ENCODE peak calls at places on chromosomes 11 and 22, in eight cellular contexts. B is ovary; F is astrocyte of the cerebellum; J is fibroblast of pulmonary artery; K is CD8-positive, alpha-beta T cell; H is choroid plexus epithelial cell; Z is endothelial cell; Q is AG10803. Y is an unnamed sample.

GRCh38 chr11:122893131-122893530 is 10.6 kb downstream of the JHY start:
- DNase-seq in B (no peak), F (no peak), J (no peak), K (no peak), H (no peak), Z (no peak), Q (peak; percentile 9), Y (no peak)

GRCh38 chr11:64034411-64034811 is 1.3 kb upstream of the FLRT1 start:
- DNase-seq in B (no peak), F (no peak), J (no peak), K (no peak), H (no peak), Z (no peak), Q (no peak), Y (no peak)

GRCh38 chr22:42073568-42074152 is 388 bp upstream of the PHETA2 start:
- DNase-seq in B (peak; percentile 29), F (no peak), J (no peak), K (no peak), H (no peak), Z (no peak), Q (no peak), Y (no peak)

GRCh38 chr22:41524809-41525449 is 19.3 kb downstream of the POLR3H start:
- DNase-seq in B (no peak), F (no peak), J (no peak), K (peak; percentile 68), H (peak; percentile 57), Z (no peak), Q (no peak), Y (no peak)

GRCh38 chr22:45638834-45639746 is 32.5 kb upstream of the ATXN10 start:
- DNase-seq in B (peak; percentile 40), F (no peak), J (peak; percentile 66), K (no peak), H (peak; percentile 62), Z (no peak), Q (peak; percentile 54), Y (no peak)

GRCh38 chr11:68006606-68007166 is 2.8 kb upstream of the UNC93B1 start:
- DNase-seq in B (no peak), F (no peak), J (no peak), K (no peak), H (no peak), Z (no peak), Q (no peak), Y (no peak)

GRCh38 chr11:14229472-14229871 is 129.5 kb downstream of the RRAS2 start:
- DNase-seq in B (no peak), F (no peak), J (no peak), K (no peak), H (no peak), Z (no peak), Q (no peak), Y (no peak)

GRCh38 chr11:68598816-68599653 is 85.3 kb upstream of the GAL start:
- DNase-seq in B (no peak), F (peak; percentile 44), J (no peak), K (no peak), H (peak; percentile 25), Z (no peak), Q (peak; percentile 66), Y (no peak)

GRCh38 chr22:24005201-24005600 is at the start of gene GSTT4:
- DNase-seq in B (no peak), F (no peak), J (peak; percentile 59), K (no peak), H (peak; percentile 27), Z (no peak), Q (no peak), Y (no peak)

GRCh38 chr11:119626197-119626909 is 102.6 kb downstream of the NECTIN1 start:
- DNase-seq in B (no peak), F (no peak), J (no peak), K (no peak), H (no peak), Z (no peak), Q (no peak), Y (no peak)

GRCh38 chr11:130213979-130214281 is 54.3 kb downstream of the ST14 start:
- DNase-seq in B (no peak), F (no peak), J (no peak), K (no peak), H (no peak), Z (no peak), Q (no peak), Y (no peak)

GRCh38 chr11:44116433-44116832 is 21.0 kb downstream of the EXT2 start:
- DNase-seq in B (no peak), F (no peak), J (no peak), K (no peak), H (no peak), Z (no peak), Q (no peak), Y (no peak)

GRCh38 chr11:44128729-44129128 is 33.3 kb downstream of the EXT2 start:
- DNase-seq in B (no peak), F (no peak), J (no peak), K (no peak), H (no peak), Z (no peak), Q (no peak), Y (no peak)

GRCh38 chr22:24565077-24565476 is 9.3 kb downstream of the SNRPD3 start:
- DNase-seq in B (no peak), F (no peak), J (no peak), K (no peak), H (no peak), Z (no peak), Q (no peak), Y (no peak)

GRCh38 chr11:29432719-29433325 is 584.0 kb downstream of the KCNA4 start:
- DNase-seq in B (no peak), F (no peak), J (peak; percentile 44), K (no peak), H (peak; percentile 44), Z (no peak), Q (peak; percentile 19), Y (no peak)

GRCh38 chr22:31250740-31251330 is 38.7 kb downstream of the LIMK2 start:
- DNase-seq in B (no peak), F (no peak), J (peak; percentile 40), K (no peak), H (no peak), Z (no peak), Q (peak; percentile 56), Y (no peak)

GRCh38 chr11:111737877-111738205 is 28.3 kb downstream of the PPP2R1B start:
- DNase-seq in B (no peak), F (no peak), J (peak; percentile 74), K (no peak), H (peak; percentile 52), Z (no peak), Q (peak; percentile 21), Y (no peak)

GRCh38 chr11:44298862-44299261 is 11.1 kb downstream of the ALX4 start:
- DNase-seq in B (no peak), F (no peak), J (no peak), K (no peak), H (no peak), Z (no peak), Q (no peak), Y (no peak)

GRCh38 chr11:33445761-33446161 is 188.6 kb downstream of the HIPK3 start:
- DNase-seq in B (no peak), F (no peak), J (peak; percentile 21), K (no peak), H (peak; percentile 39), Z (no peak), Q (peak; percentile 85), Y (no peak)

DNA sequence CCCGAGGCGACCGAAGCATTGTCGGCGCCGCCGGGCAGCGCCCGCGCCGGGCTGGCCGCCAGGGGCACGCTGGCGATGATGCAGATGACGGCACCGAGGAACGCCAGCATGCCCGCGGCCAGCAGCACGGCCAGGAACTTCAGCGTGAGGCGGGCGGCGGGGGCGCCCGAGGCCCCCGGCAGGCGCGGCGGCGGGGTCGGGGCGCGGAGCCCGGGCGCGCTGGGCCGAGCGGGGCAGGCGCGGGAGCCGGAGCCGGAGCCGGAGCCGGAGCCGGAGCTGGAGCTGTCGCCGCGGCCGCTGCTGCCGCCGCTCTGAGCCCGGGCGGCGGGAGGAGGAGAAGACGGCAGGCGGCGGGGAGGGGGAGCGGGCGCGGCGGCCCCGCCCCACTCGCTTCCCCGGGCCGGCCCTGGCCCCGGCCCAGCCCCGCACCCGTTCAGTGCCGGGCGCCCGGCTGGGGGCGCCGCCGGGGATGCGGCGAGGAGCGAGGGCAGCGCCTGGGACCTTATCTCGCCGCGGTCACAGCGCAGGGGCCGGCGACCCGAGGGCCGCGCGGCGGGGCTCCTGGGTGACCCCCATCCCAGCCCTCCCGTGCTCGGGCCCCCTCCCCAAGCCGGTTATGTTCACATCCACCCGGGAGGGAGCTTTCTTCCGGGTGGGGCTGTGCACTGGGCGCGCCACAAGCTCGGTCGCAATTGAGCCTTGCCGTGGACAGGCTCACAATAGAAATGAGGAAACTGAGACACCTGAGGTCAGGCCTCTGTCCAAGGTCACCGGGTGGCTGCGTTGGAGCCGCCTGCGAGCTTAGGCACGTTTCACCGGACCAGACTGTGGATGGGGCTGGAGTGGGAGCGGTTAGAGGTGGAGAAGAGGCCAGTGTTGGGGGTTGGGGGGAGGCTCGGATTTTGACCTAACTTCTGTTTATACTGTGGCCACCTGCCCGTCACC is at the start of gene NPTXR:
- DNase-seq in B (peak; percentile 57), F (no peak), J (peak; percentile 45), K (peak; percentile 47), H (no peak), Z (peak; percentile 50), Q (peak; percentile 28), Y (peak; percentile 41)
- TF ChIP-seq CTCF in B (no peak), F (no peak), J (no peak), K (no peak), H (no peak), Z (no peak), Q (no peak), Y (no peak)

GRCh38 chr11:18765554-18765953 is 26.0 kb downstream of the PTPN5 start:
- DNase-seq in B (no peak), F (no peak), J (peak; percentile 66), K (no peak), H (no peak), Z (no peak), Q (no peak), Y (no peak)
- TF ChIP-seq CTCF in B (no peak), F (no peak), J (no peak), K (no peak), H (no peak), Z (no peak), Q (no peak), Y (no peak)

DNA sequence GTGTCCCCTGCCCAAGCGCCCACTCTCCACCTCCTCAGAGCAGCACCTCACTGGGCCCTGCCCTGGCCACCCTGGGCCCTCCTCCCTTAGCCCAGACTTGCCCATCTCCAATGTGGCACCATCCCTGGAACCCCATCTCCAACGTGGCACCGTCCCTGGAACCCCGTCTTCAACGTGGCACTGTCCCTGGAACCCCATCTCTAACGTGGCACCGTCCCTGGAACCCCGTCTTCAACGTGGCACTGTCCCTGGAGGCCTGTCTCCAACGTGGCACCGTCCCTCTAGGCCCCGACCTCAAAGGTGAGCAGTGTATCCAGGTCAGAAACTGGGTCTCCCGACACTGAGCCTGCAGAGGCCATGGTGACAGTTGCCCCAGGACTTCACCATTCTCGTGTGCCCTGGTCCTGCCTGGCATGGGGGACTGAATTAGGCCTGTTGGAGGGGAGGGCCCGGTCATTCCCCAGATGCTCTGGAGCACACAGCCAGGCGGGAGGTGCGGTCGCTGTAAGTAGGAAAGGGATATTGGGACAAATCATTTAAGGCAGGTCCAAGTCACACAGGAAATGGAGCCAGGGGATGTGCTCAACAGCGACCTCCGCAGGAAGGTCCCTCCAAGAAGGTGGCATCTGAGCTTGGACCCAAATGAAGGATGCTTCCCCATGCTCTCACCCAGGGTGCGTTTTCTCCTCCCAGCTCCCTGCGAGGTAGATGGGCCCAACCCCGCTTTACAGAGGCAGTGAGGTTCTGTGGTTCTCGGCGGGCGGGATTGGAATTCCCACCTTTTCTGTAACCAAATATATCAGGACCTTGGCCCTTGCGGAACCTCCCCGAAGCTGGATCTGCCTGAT is 2.4 kb upstream of the CTSD start:
- DNase-seq in B (no peak), F (no peak), J (no peak), K (no peak), H (no peak), Z (no peak), Q (no peak), Y (no peak)
- TF ChIP-seq CTCF in B (no peak), F (peak; percentile 6), J (no peak), K (no peak), H (peak; percentile 29), Z (peak; percentile 22), Q (no peak), Y (no peak)

GRCh38 chr22:17638182-17638431 is 450 bp upstream of the BCL2L13 start:
- DNase-seq in B (no peak), F (no peak), J (no peak), K (no peak), H (no peak), Z (no peak), Q (peak; percentile 72), Y (peak; percentile 35)
- TF ChIP-seq CTCF in B (no peak), F (peak; percentile 7), J (peak; percentile 17), K (no peak), H (peak; percentile 24), Z (no peak), Q (peak; percentile 39), Y (no peak)

Y was measured in D721Med.